ENCODE peak calls at places on chromosomes 12 and 14, in eight cellular contexts. N is neuronal stem cell; Q is CD4-positive, alpha-beta memory T cell; L is colonic mucosa; E is tibial nerve; G is PC-9; S is breast epithelium; P is CD8-positive, alpha-beta memory T cell. Z is an unnamed sample. For H3K27me3 and H3K4me1, the result is how much of the 10 kb centered on the place peaks cover.

GRCh38 chr14:55749201-55749812 is 169.3 kb downstream of the KTN1 start:
- DNase-seq in L (no peak), E (no peak), N (no peak), S (peak), G (peak), Q (no peak), P (no peak), Z (peak)

GRCh38 chr14:61051046-61051445 is 70.0 kb downstream of the SLC38A6 start:
- DNase-seq in E (no peak), L (no peak), Q (no peak), G (no peak), S (no peak), P (no peak), N (no peak), Z (no peak)

GRCh38 chr12:92654929-92655328 is 47.9 kb upstream of the PLEKHG7 start:
- DNase-seq in P (no peak), Q (no peak), S (no peak), L (no peak), N (no peak), G (no peak), E (no peak), Z (no peak)

GRCh38 chr14:23193432-23193831 is 10.0 kb upstream of the SLC7A8 start:
- DNase-seq in P (no peak), L (no peak), S (no peak), Q (no peak), E (no peak), G (no peak), N (no peak), Z (no peak)

GRCh38 chr12:104215638-104216297 is at the start of gene TXNRD1:
- DNase-seq in Q (peak), S (peak), G (peak), N (peak), P (peak), E (peak), L (peak), Z (no peak)

GRCh38 chr12:4049566-4050080 is 176.4 kb upstream of the PARP11 start:
- DNase-seq in P (no peak), Q (no peak), L (no peak), S (no peak), E (no peak), N (no peak), G (no peak), Z (no peak)

GRCh38 chr12:108804361-108804949 is 52.9 kb downstream of the SSH1 start:
- DNase-seq in N (no peak), Q (no peak), G (no peak), P (no peak), S (no peak), L (peak), E (no peak), Z (peak)

GRCh38 chr12:124753230-124753595 is 110.5 kb downstream of the SCARB1 start:
- DNase-seq in G (no peak), S (no peak), Q (no peak), L (no peak), E (no peak), P (no peak), N (no peak), Z (no peak)

GRCh38 chr14:56059054-56059453 is 59.2 kb upstream of the PELI2 start:
- DNase-seq in E (no peak), S (no peak), N (no peak), L (no peak), G (no peak), P (no peak), Q (no peak), Z (no peak)

GRCh38 chr12:92297932-92298681 is 152.5 kb upstream of the BTG1 start:
- DNase-seq in L (no peak), Q (peak), S (no peak), E (no peak), G (no peak), N (no peak), P (peak), Z (no peak)

GRCh38 chr14:71119075-71119474 is 211.8 kb downstream of the PCNX1 start:
- DNase-seq in Q (no peak), G (peak), E (no peak), S (no peak), P (no peak), N (no peak), L (no peak), Z (peak)

GRCh38 chr12:2248087-2248900 is 195.5 kb downstream of the CACNA1C start:
- DNase-seq in L (no peak), E (no peak), P (no peak), G (no peak), N (no peak), Q (no peak), S (no peak), Z (no peak)

GRCh38 chr12:114913871-114914801 is 230.2 kb upstream of the TBX3 start:
- DNase-seq in Q (no peak), P (no peak), G (peak), E (no peak), L (no peak), S (no peak), N (peak), Z (peak)

GRCh38 chr14:23398348-23398747 is 9.7 kb downstream of the MYH6 start:
- DNase-seq in P (no peak), N (no peak), E (no peak), L (no peak), Q (no peak), S (no peak), G (no peak), Z (no peak)

GRCh38 chr14:104584557-104584956 is 5.0 kb downstream of the C14orf180 start:
- DNase-seq in G (no peak), E (no peak), L (no peak), N (no peak), P (no peak), S (no peak), Q (no peak), Z (no peak)

DNA sequence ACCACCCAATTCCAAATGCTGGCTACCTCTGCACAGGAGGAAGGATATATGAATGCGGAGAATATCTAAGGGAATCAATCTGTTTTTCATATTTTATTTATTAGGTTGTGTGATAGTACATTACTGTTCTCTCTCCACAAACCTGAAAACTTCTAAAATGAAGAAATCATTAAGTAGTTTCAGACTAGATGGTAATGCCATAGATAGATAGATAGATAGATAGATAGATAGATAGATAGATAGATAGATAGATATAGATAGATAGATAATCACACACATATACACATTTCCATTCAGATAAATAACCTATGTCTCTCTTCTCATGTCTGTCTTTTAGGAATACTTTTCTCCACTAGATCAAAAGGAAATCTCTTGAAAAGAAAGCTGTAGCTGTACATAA is 126.1 kb upstream of the TSPAN8 start:
- DNase-seq in E (no peak), G (no peak), N (no peak), P (no peak), L (no peak), Q (no peak), S (no peak), Z (no peak)
- H3K27me3 ChIP-seq in E (under half), G (under half), N (under half), P (under half), L (under half), Q (under half), S (under half), Z (under half)

GRCh38 chr12:131346578-131347344 is 364.1 kb upstream of the SFSWAP start:
- DNase-seq in G (no peak), Q (no peak), P (no peak), S (no peak), N (no peak), E (no peak), L (no peak), Z (no peak)
- H3K4me1 ChIP-seq in G (under half), Q (under half), P (under half), S (under half), N (under half), E (under half), L (under half), Z (under half)

GRCh38 chr14:20652996-20653975 is 11.8 kb upstream of the OR6S1 start:
- DNase-seq in N (peak), Q (peak), E (no peak), G (peak), L (peak), P (peak), S (no peak), Z (peak)
- H3K27me3 ChIP-seq in N (under half), Q (under half), E (under half), G (under half), L (under half), P (under half), S (under half), Z (under half)

GRCh38 chr14:72341686-72342085 is 409.5 kb downstream of the RGS6 start:
- DNase-seq in P (no peak), L (no peak), E (no peak), G (no peak), Q (no peak), N (no peak), S (no peak), Z (no peak)
- H3K4me1 ChIP-seq in P (under half), L (under half), E (under half), G (under half), Q (under half), N (under half), S (under half), Z (under half)

GRCh38 chr12:84056-84455 is 17.5 kb downstream of the IQSEC3 start:
- DNase-seq in S (no peak), P (no peak), N (no peak), L (no peak), G (no peak), Q (no peak), E (no peak), Z (no peak)

GRCh38 chr12:87856-88255 is 21.3 kb downstream of the IQSEC3 start:
- DNase-seq in E (no peak), G (no peak), N (no peak), S (no peak), L (no peak), P (no peak), Q (no peak), Z (no peak)

GRCh38 chr12:87300-87699 is 20.7 kb downstream of the IQSEC3 start:
- DNase-seq in L (no peak), S (no peak), G (no peak), E (no peak), Q (no peak), P (no peak), N (no peak), Z (no peak)

GRCh38 chr12:82740-83139 is 16.2 kb downstream of the IQSEC3 start:
- DNase-seq in S (no peak), E (no peak), P (no peak), G (no peak), N (no peak), Q (no peak), L (no peak), Z (no peak)

DNA sequence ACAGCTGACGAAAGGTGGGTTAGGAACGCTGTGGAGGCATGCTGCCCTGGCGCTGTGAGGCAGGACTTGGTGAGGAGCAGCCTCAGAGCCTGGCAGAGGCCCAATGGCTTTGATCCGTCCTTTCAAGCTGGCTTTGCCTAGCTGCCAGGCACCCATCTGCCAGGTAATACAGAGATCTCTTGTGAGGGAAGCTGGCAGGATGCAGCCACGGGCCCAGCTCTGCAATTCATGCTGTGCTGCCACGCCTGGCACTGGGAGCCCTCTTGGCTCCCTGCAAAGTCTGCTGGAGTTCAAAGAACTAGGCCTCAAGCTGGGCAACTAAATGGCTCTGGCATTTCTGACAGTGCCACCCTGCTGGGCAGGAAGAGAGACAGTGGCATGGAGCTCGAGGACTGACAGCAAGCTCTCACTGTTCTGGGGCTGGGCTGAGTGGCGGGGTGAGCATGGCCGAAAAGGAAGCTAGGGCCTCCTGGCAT is 18.7 kb downstream of the IQSEC3 start:
- DNase-seq in G (no peak), N (no peak), L (no peak), P (no peak), S (peak), E (no peak), Q (no peak), Z (no peak)
- H3K27me3 ChIP-seq in G (half or more), N (half or more), L (under half), P (under half), S (under half), E (under half), Q (under half), Z (half or more)